ENCODE peak calls at places on chromosomes 5 and 9, in ten cellular contexts. I is esophagus squamous epithelium, O is pancreas, E is Peyer's patch, T is cardiac muscle cell, G is right lobe of liver, Q is hepatocyte, K is OCI-LY7, U is lower lobe of right lung, W is WERI-Rb-1. V is an unnamed sample. For H3K36me3, the result is how much of the 10 kb centered on the place peaks cover.

GRCh38 chr5:54630738-54631369 is 113.3 kb downstream of the SNX18 start:
- DNase-seq in I (no peak), O (no peak), E (no peak), T (peak), G (no peak), Q (no peak), K (no peak), U (no peak), W (no peak), V (no peak)

GRCh38 chr5:138276402-138277054 is 2.1 kb upstream of the GFRA3 start:
- DNase-seq in I (no peak), O (no peak), E (no peak), T (no peak), G (no peak), Q (peak), K (peak), U (no peak), W (peak), V (peak)

GRCh38 chr5:132238169-132238744 is 10.6 kb upstream of the P4HA2 start:
- DNase-seq in I (no peak), O (peak), E (peak), T (peak), G (peak), Q (peak), K (peak), U (peak), W (peak), V (peak)

GRCh38 chr9:136750526-136750925 is 2.2 kb upstream of the LCN6 start:
- DNase-seq in I (no peak), O (no peak), E (no peak), T (no peak), G (no peak), Q (no peak), K (no peak), U (no peak), W (no peak), V (peak)

GRCh38 chr9:68560131-68560844 is 19.6 kb upstream of the TMEM252 start:
- DNase-seq in I (no peak), O (peak), E (peak), T (peak), G (peak), Q (peak), K (peak), U (peak), W (peak), V (no peak)

GRCh38 chr9:91182429-91182828 is 179.3 kb downstream of the AUH start:
- DNase-seq in I (no peak), O (no peak), E (peak), T (no peak), G (no peak), Q (peak), K (no peak), U (no peak), W (no peak), V (peak)

GRCh38 chr5:1633605-1634336 is 110.0 kb upstream of the LPCAT1 start:
- DNase-seq in I (no peak), O (peak), E (peak), T (peak), G (peak), Q (peak), K (peak), U (peak), W (peak), V (peak)

GRCh38 chr5:8473016-8473415 is 604.1 kb downstream of the MTRR start:
- DNase-seq in I (no peak), O (no peak), E (no peak), T (no peak), G (no peak), Q (no peak), K (no peak), U (no peak), W (no peak), V (no peak)

GRCh38 chr5:150058480-150059126 is 27.8 kb downstream of the CSF1R start:
- DNase-seq in I (no peak), O (no peak), E (peak), T (peak), G (no peak), Q (no peak), K (no peak), U (no peak), W (no peak), V (peak)

GRCh38 chr5:167230414-167230813 is 1061.0 kb upstream of the WWC1 start:
- DNase-seq in I (no peak), O (no peak), E (no peak), T (no peak), G (no peak), Q (no peak), K (no peak), U (no peak), W (no peak), V (no peak)

GRCh38 chr5:87347272-87347671 is 65.5 kb downstream of the CCNH start:
- DNase-seq in I (no peak), O (no peak), E (no peak), T (no peak), G (no peak), Q (no peak), K (no peak), U (no peak), W (no peak), V (no peak)

GRCh38 chr9:137630126-137630525 is 11.3 kb downstream of the EHMT1 start:
- DNase-seq in I (no peak), O (no peak), E (no peak), T (no peak), G (no peak), Q (no peak), K (no peak), U (peak), W (no peak), V (no peak)

GRCh38 chr5:6703791-6704190 is 9.4 kb upstream of the TENT4A start:
- DNase-seq in I (no peak), O (no peak), E (no peak), T (peak), G (no peak), Q (no peak), K (no peak), U (no peak), W (no peak), V (no peak)

GRCh38 chr5:36606437-36607113 is at the start of gene SLC1A3:
- DNase-seq in I (no peak), O (peak), E (peak), T (peak), G (peak), Q (peak), K (no peak), U (peak), W (peak), V (peak)

GRCh38 chr9:88458716-88459115 is 70.5 kb downstream of the SPIN1 start:
- DNase-seq in I (no peak), O (no peak), E (no peak), T (peak), G (no peak), Q (no peak), K (no peak), U (no peak), W (no peak), V (no peak)

GRCh38 chr5:130642461-130642860 is 522.6 kb downstream of the HINT1 start:
- DNase-seq in I (no peak), O (no peak), E (no peak), T (no peak), G (no peak), Q (no peak), K (no peak), U (no peak), W (no peak), V (peak)

GRCh38 chr5:39775458-39776365 is 350.9 kb upstream of the DAB2 start:
- DNase-seq in I (no peak), O (no peak), E (no peak), T (peak), G (no peak), Q (peak), K (no peak), U (no peak), W (no peak), V (peak)

GRCh38 chr5:80707645-80708044 is 52.9 kb upstream of the DHFR start:
- DNase-seq in I (no peak), O (no peak), E (no peak), T (no peak), G (no peak), Q (no peak), K (no peak), U (no peak), W (no peak), V (no peak)

GRCh38 chr9:137186385-137186784 is 2.0 kb downstream of the ANAPC2 start:
- DNase-seq in I (no peak), O (no peak), E (no peak), T (no peak), G (no peak), Q (no peak), K (no peak), U (no peak), W (no peak), V (no peak)

GRCh38 chr9:87193925-87194380 is 246.6 kb upstream of the GAS1 start:
- DNase-seq in I (no peak), O (no peak), E (no peak), T (peak), G (no peak), Q (peak), K (no peak), U (no peak), W (no peak), V (peak)

GRCh38 chr5:97009212-97009898 is 73.5 kb downstream of the LNPEP start:
- DNase-seq in I (no peak), O (no peak), E (no peak), T (peak), G (no peak), Q (no peak), K (peak), U (no peak), W (no peak), V (no peak)

GRCh38 chr5:24103624-24104023 is 541.2 kb downstream of the CDH10 start:
- DNase-seq in I (no peak), O (no peak), E (no peak), T (no peak), G (no peak), Q (no peak), K (no peak), U (no peak), W (no peak), V (no peak)

GRCh38 chr5:14868771-14869170 is 2.8 kb downstream of the ANKH start:
- DNase-seq in I (no peak), O (no peak), E (peak), T (no peak), G (no peak), Q (peak), K (no peak), U (no peak), W (peak), V (peak)

GRCh38 chr9:107750741-107751521 is 261.4 kb upstream of the KLF4 start:
- DNase-seq in I (no peak), O (peak), E (peak), T (peak), G (peak), Q (peak), K (no peak), U (peak), W (no peak), V (peak)

GRCh38 chr5:142612388-142612787 is 73.5 kb downstream of the FGF1 start:
- DNase-seq in I (no peak), O (no peak), E (no peak), T (no peak), G (no peak), Q (no peak), K (no peak), U (no peak), W (no peak), V (no peak)

GRCh38 chr5:80216753-80217596 is 38.9 kb downstream of the SERINC5 start:
- DNase-seq in I (no peak), O (peak), E (no peak), T (no peak), G (peak), Q (no peak), K (no peak), U (peak), W (no peak), V (no peak)

GRCh38 chr5:149799119-149799623 is 69.1 kb downstream of the PPARGC1B start:
- DNase-seq in I (no peak), O (no peak), E (peak), T (peak), G (peak), Q (peak), K (no peak), U (no peak), W (no peak), V (peak)

GRCh38 chr5:94785111-94785510 is 166.6 kb downstream of the SLF1 start:
- DNase-seq in I (no peak), O (no peak), E (no peak), T (no peak), G (no peak), Q (no peak), K (peak), U (no peak), W (no peak), V (peak)

GRCh38 chr5:14364576-14365472 is 216.8 kb upstream of the OTULINL start:
- DNase-seq in I (no peak), O (peak), E (peak), T (no peak), G (no peak), Q (peak), K (peak), U (no peak), W (peak), V (peak)

GRCh38 chr9:90189306-90189705 is 453.3 kb downstream of the DIRAS2 start:
- DNase-seq in I (no peak), O (no peak), E (peak), T (no peak), G (no peak), Q (no peak), K (peak), U (no peak), W (no peak), V (no peak)

GRCh38 chr9:129840024-129840423 is 4.8 kb downstream of the USP20 start:
- DNase-seq in I (no peak), O (no peak), E (no peak), T (no peak), G (no peak), Q (no peak), K (peak), U (no peak), W (no peak), V (no peak)

GRCh38 chr9:137920753-137921152 is 43.2 kb downstream of the CACNA1B start:
- DNase-seq in I (no peak), O (no peak), E (no peak), T (no peak), G (no peak), Q (no peak), K (no peak), U (no peak), W (no peak), V (no peak)

GRCh38 chr5:145699846-145700245 is 135.3 kb downstream of the PRELID2 start:
- DNase-seq in I (no peak), O (no peak), E (no peak), T (peak), G (no peak), Q (no peak), K (no peak), U (no peak), W (no peak), V (no peak)

GRCh38 chr5:142770650-142771609 is 753 bp downstream of the ARHGAP26 start:
- DNase-seq in I (no peak), O (peak), E (peak), T (peak), G (peak), Q (peak), K (peak), U (peak), W (peak), V (peak)

GRCh38 chr5:180801596-180802324 is 846 bp downstream of the MGAT1 start:
- DNase-seq in I (no peak), O (no peak), E (no peak), T (no peak), G (no peak), Q (no peak), K (no peak), U (no peak), W (no peak), V (no peak)
- H3K4me3 ChIP-seq in I (peak), O (peak), E (peak), T (peak), G (peak), Q (peak), K (peak), U (peak), W (no peak), V (peak)

GRCh38 chr9:134365791-134366222 is 39.6 kb downstream of the RXRA start:
- DNase-seq in I (no peak), O (no peak), E (no peak), T (peak), G (no peak), Q (peak), K (no peak), U (no peak), W (peak), V (peak)
- TF ChIP-seq CTCF in I (no peak), O (no peak), E (no peak), T (no peak), G (no peak), Q (no peak), K (no peak), U (peak), W (no peak), V (peak)

DNA sequence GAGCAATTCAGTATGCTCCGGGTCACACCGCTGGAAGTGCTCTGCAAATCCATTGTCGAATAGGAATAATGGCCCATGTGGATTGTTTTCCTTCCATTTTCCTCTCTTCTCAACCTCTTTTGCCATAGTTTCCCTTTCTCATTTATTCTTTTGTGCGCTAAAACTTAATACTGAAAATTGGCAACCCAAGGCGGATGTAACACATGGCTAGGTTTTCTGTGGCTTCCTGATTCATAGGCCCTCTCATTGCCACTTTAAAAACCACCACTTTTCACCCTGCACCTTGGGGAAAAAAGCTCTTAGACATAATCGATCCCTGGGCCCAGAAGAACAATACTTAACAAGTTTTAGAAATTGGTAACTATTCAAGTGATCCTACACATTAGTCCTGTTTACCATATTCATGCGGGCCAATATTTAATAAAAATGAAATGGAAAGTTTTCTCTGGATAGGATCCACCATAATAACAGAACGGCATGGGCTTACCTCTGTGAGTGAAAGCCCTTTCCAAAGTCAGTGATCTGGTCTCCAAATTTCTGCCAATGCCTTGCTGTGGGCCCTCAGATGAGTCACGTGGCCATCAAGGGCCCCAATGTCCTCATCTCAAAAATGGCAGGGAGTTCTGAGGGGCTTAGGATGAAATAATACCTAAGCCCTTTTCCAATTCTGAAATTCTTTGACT is 34.6 kb downstream of the ITK start:
- DNase-seq in I (no peak), O (no peak), E (no peak), T (no peak), G (no peak), Q (no peak), K (no peak), U (no peak), W (no peak), V (no peak)
- H3K36me3 ChIP-seq in I (under half), O (under half), E (under half), T (under half), G (under half), Q (under half), K (under half), U (under half), W (under half), V (under half)

DNA sequence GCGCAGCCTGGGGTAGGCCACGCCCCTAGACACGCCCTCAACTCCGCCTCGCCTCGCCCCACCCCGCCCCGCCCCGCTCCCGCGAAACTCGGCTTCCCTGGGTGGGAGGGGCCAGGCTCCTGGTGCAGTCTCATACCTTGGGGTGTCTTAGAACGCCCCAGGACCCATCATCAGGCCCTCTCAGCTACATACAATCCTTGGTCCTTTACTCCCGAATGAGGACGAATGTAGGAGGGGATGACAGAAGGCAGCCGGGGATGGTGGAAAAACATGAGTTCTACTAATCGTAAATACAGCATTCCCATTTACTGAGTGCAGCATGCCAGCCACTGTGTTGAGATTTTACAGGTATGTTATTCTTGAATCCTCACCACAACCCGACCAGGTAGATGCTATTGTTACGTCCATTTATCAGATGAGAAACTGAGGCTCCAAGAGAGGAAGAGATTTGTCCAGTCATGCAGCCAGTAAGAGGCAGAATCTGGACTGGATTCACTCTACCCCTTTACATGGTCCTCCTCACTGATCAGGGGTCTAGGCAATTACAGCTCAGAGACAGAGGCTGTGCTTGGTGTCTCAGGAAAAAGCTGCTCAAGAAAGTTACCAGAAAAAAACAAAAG is 6.8 kb downstream of the SH2D3C start:
- DNase-seq in I (no peak), O (no peak), E (no peak), T (no peak), G (no peak), Q (no peak), K (no peak), U (no peak), W (no peak), V (no peak)
- H3K4me3 ChIP-seq in I (peak), O (peak), E (peak), T (peak), G (no peak), Q (no peak), K (peak), U (peak), W (peak), V (peak)

GRCh38 chr9:99259231-99259918 is 37.3 kb downstream of the SEC61B start:
- DNase-seq in I (no peak), O (peak), E (peak), T (peak), G (peak), Q (peak), K (peak), U (peak), W (no peak), V (no peak)

GRCh38 chr9:99261923-99262322 is 39.8 kb downstream of the SEC61B start:
- DNase-seq in I (no peak), O (no peak), E (no peak), T (no peak), G (no peak), Q (no peak), K (no peak), U (no peak), W (no peak), V (no peak)

GRCh38 chr9:99266136-99267023 is 44.3 kb downstream of the SEC61B start:
- DNase-seq in I (no peak), O (peak), E (peak), T (peak), G (peak), Q (peak), K (peak), U (peak), W (peak), V (peak)

GRCh38 chr9:99262949-99263418 is 40.9 kb downstream of the SEC61B start:
- DNase-seq in I (no peak), O (no peak), E (no peak), T (no peak), G (no peak), Q (no peak), K (no peak), U (no peak), W (no peak), V (no peak)

GRCh38 chr9:99264070-99264469 is 42.0 kb downstream of the SEC61B start:
- DNase-seq in I (no peak), O (no peak), E (no peak), T (peak), G (no peak), Q (no peak), K (no peak), U (no peak), W (peak), V (peak)
- TF ChIP-seq CTCF in I (no peak), O (no peak), E (no peak), T (peak), G (no peak), Q (no peak), K (peak), U (no peak), W (peak), V (peak)

GRCh38 chr9:2083552-2083951 is 68.4 kb downstream of the SMARCA2 start:
- DNase-seq in I (no peak), O (no peak), E (no peak), T (no peak), G (no peak), Q (no peak), K (no peak), U (no peak), W (no peak), V (no peak)
- H3K36me3 ChIP-seq in I (under half), O (under half), E (half or more), T (under half), G (under half), Q (under half), K (half or more), U (half or more), W (half or more), V (under half)